ENCODE peak calls at places on chromosomes 2 and 18, in eight cellular contexts. One of them, this sample, is unnamed.

GRCh38 chr2:242056785-242057184 is 187.3 kb downstream of the RTP5 start:
- DNase-seq in SK-N-SH: no peak
- DNase-seq in GM23338: no peak
- DNase-seq in neural progenitor cell: no peak
- DNase-seq in GM23248: no peak
- DNase-seq in PC-3: no peak
- DNase-seq in HCT116: no peak
- DNase-seq in hepatocyte: no peak
- DNase-seq in this sample: no peak

GRCh38 chr2:230946429-230947234 is 21.6 kb upstream of the GPR55 start:
- DNase-seq in GM23338: no peak
- DNase-seq in PC-3: no peak
- DNase-seq in HCT116: no peak
- DNase-seq in neural progenitor cell: no peak
- DNase-seq in GM23248: no peak
- DNase-seq in SK-N-SH: no peak
- DNase-seq in hepatocyte: no peak
- DNase-seq in this sample: no peak

GRCh38 chr2:163077241-163077640 is 238.7 kb upstream of the KCNH7 start:
- DNase-seq in GM23248: no peak
- DNase-seq in PC-3: no peak
- DNase-seq in HCT116: no peak
- DNase-seq in GM23338: peak; percentile 57
- DNase-seq in SK-N-SH: no peak
- DNase-seq in hepatocyte: no peak
- DNase-seq in neural progenitor cell: peak; percentile 43
- DNase-seq in this sample: no peak

GRCh38 chr2:16629044-16629443 is 36.6 kb downstream of the CYRIA start:
- DNase-seq in SK-N-SH: no peak
- DNase-seq in HCT116: no peak
- DNase-seq in neural progenitor cell: no peak
- DNase-seq in GM23338: no peak
- DNase-seq in hepatocyte: no peak
- DNase-seq in PC-3: no peak
- DNase-seq in GM23248: no peak
- DNase-seq in this sample: no peak

GRCh38 chr2:36352024-36352398 is 3.6 kb upstream of the CRIM1 start:
- DNase-seq in neural progenitor cell: peak; percentile 65
- DNase-seq in GM23248: peak; percentile 75
- DNase-seq in PC-3: peak; percentile 77
- DNase-seq in HCT116: peak; percentile 65
- DNase-seq in GM23338: peak; percentile 80
- DNase-seq in hepatocyte: peak; percentile 67
- DNase-seq in SK-N-SH: peak; percentile 67
- DNase-seq in this sample: peak; percentile 54

GRCh38 chr2:1556776-1557466 is 143.7 kb downstream of the TPO start:
- DNase-seq in HCT116: no peak
- DNase-seq in GM23338: no peak
- DNase-seq in PC-3: peak; percentile 59
- DNase-seq in GM23248: peak; percentile 85
- DNase-seq in neural progenitor cell: no peak
- DNase-seq in hepatocyte: peak; percentile 82
- DNase-seq in SK-N-SH: no peak
- DNase-seq in this sample: no peak

GRCh38 chr2:157785200-157785599 is 90.9 kb downstream of the ACVR1 start:
- DNase-seq in neural progenitor cell: peak; percentile 38
- DNase-seq in SK-N-SH: no peak
- DNase-seq in GM23338: no peak
- DNase-seq in HCT116: no peak
- DNase-seq in GM23248: peak; percentile 20
- DNase-seq in hepatocyte: no peak
- DNase-seq in PC-3: peak; percentile 31
- DNase-seq in this sample: no peak

GRCh38 chr18:77076111-77076510 is 56.5 kb downstream of the MBP start:
- DNase-seq in hepatocyte: no peak
- DNase-seq in SK-N-SH: no peak
- DNase-seq in GM23248: no peak
- DNase-seq in HCT116: no peak
- DNase-seq in GM23338: no peak
- DNase-seq in neural progenitor cell: no peak
- DNase-seq in PC-3: no peak
- DNase-seq in this sample: no peak

GRCh38 chr2:127439343-127439742 is 21.1 kb downstream of the PROC start:
- DNase-seq in hepatocyte: no peak
- DNase-seq in HCT116: no peak
- DNase-seq in GM23338: no peak
- DNase-seq in neural progenitor cell: no peak
- DNase-seq in SK-N-SH: no peak
- DNase-seq in PC-3: no peak
- DNase-seq in GM23248: no peak
- DNase-seq in this sample: no peak

GRCh38 chr2:147026664-147027278 is 818.1 kb upstream of the ACVR2A start:
- DNase-seq in SK-N-SH: no peak
- DNase-seq in PC-3: peak; percentile 78
- DNase-seq in GM23338: no peak
- DNase-seq in hepatocyte: no peak
- DNase-seq in GM23248: peak; percentile 91
- DNase-seq in HCT116: no peak
- DNase-seq in neural progenitor cell: no peak
- DNase-seq in this sample: no peak

GRCh38 chr18:54023471-54023870 is 201.0 kb downstream of the MBD2 start:
- DNase-seq in neural progenitor cell: no peak
- DNase-seq in GM23338: no peak
- DNase-seq in hepatocyte: no peak
- DNase-seq in GM23248: peak; percentile 43
- DNase-seq in PC-3: peak; percentile 90
- DNase-seq in HCT116: no peak
- DNase-seq in SK-N-SH: no peak
- DNase-seq in this sample: no peak

GRCh38 chr2:30664761-30665358 is 142.4 kb downstream of the CAPN13 start:
- DNase-seq in hepatocyte: peak; percentile 59
- DNase-seq in GM23248: peak; percentile 97
- DNase-seq in SK-N-SH: no peak
- DNase-seq in GM23338: no peak
- DNase-seq in HCT116: peak; percentile 76
- DNase-seq in PC-3: peak; percentile 94
- DNase-seq in neural progenitor cell: no peak
- DNase-seq in this sample: no peak

GRCh38 chr2:54331095-54331835 is 75.2 kb upstream of the TSPYL6 start:
- DNase-seq in SK-N-SH: peak; percentile 11
- DNase-seq in HCT116: no peak
- DNase-seq in PC-3: no peak
- DNase-seq in hepatocyte: no peak
- DNase-seq in GM23338: peak; percentile 43
- DNase-seq in neural progenitor cell: no peak
- DNase-seq in GM23248: no peak
- DNase-seq in this sample: peak; percentile 40

GRCh38 chr2:63000801-63001200 is 49.8 kb upstream of the OTX1 start:
- DNase-seq in GM23338: no peak
- DNase-seq in PC-3: no peak
- DNase-seq in SK-N-SH: no peak
- DNase-seq in neural progenitor cell: no peak
- DNase-seq in HCT116: no peak
- DNase-seq in GM23248: peak; percentile 46
- DNase-seq in hepatocyte: peak; percentile 5
- DNase-seq in this sample: no peak

DNA sequence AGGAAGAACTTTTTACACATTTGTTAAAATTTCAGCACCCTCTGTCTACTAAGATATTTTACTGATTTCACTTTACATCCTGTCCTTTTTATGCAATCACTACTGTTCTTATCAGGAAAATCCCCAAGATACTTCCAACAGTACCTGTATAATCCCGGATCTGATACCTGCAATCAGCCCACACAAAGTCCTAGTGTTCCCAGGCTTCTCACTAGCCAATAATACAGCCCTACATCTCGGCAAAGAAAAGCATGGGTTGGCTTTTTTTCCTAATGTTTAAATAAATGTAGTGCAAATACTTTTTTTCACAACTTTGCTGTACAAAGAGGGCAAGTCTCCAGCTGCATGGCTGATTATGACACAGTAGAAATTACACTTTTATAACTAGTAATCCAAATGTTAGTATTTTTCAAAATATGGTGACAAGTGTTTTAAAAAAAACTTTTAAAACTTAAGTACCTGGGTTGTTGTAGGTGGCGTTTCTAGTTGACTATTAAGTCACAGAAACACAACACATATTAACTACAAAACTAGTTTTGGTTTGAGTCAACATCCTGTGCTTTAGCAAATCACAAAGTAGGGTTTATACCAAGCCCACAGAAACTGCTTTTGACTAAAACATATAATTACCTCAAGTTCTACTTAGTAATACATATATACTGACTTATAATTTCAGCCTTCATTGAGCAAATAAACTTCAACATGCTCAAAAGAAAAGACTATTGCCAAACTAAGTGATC is 19.5 kb downstream of the CNOT11 start:
- DNase-seq in GM23248: no peak
- DNase-seq in neural progenitor cell: no peak
- DNase-seq in SK-N-SH: no peak
- DNase-seq in PC-3: no peak
- DNase-seq in GM23338: no peak
- DNase-seq in hepatocyte: no peak
- DNase-seq in HCT116: no peak
- DNase-seq in this sample: no peak
- TF ChIP-seq EZH2phosphoT487 in GM23248: no peak
- TF ChIP-seq EZH2phosphoT487 in neural progenitor cell: no peak
- TF ChIP-seq EZH2phosphoT487 in SK-N-SH: no peak
- TF ChIP-seq EZH2phosphoT487 in PC-3: no peak
- TF ChIP-seq EZH2phosphoT487 in GM23338: no peak
- TF ChIP-seq EZH2phosphoT487 in hepatocyte: no peak
- TF ChIP-seq EZH2phosphoT487 in HCT116: no peak
- TF ChIP-seq EZH2phosphoT487 in this sample: no peak

DNA sequence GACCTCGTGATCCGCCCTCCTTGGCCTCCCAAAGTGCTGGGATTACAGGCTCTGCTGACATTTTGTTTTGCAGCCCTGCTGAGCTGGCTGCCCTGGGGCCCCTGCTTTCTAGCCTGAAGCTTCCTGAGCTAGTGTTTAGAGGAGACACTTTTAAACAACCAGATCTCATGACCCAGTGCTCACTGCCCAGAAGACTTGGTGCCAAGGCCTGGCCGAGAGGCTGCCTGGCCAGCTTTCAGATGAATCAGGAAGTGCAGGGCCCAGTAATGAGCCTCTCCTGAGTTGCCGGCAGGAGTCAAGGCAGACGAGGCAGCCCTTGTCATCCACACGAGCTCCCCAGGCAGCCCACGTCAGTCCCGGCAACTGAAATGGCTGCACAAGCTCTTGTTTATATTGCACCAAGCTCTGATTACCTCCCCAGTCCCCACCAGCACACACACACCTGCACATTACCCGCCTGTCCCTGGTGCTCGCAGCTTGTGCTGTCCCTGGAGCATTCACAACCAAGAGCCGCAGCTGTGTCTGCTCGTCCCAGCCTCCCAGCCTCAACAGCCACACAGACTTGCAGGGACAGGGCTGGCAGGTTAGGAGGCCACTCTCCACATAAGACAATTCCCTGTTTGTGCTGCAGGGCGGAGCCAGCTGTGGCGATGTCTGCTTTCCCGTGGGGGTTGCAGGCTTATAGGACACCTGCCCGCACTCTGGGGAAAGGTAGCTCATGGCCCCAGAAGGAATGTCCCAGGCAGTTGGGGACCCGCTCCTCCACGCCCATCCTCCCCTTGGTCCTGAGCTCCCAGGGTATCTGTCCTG is 331.2 kb upstream of the MYT1L start:
- DNase-seq in HCT116: no peak
- DNase-seq in GM23248: peak; percentile 7
- DNase-seq in neural progenitor cell: no peak
- DNase-seq in PC-3: no peak
- DNase-seq in hepatocyte: no peak
- DNase-seq in SK-N-SH: no peak
- DNase-seq in GM23338: no peak
- DNase-seq in this sample: no peak
- TF ChIP-seq EZH2phosphoT487 in HCT116: no peak
- TF ChIP-seq EZH2phosphoT487 in GM23248: no peak
- TF ChIP-seq EZH2phosphoT487 in neural progenitor cell: no peak
- TF ChIP-seq EZH2phosphoT487 in PC-3: no peak
- TF ChIP-seq EZH2phosphoT487 in hepatocyte: no peak
- TF ChIP-seq EZH2phosphoT487 in SK-N-SH: no peak
- TF ChIP-seq EZH2phosphoT487 in GM23338: no peak
- TF ChIP-seq EZH2phosphoT487 in this sample: no peak

GRCh38 chr2:192087398-192087958 is 107.3 kb downstream of the TMEFF2 start:
- DNase-seq in neural progenitor cell: no peak
- DNase-seq in PC-3: peak; percentile 26
- DNase-seq in SK-N-SH: no peak
- DNase-seq in hepatocyte: no peak
- DNase-seq in HCT116: no peak
- DNase-seq in GM23248: no peak
- DNase-seq in GM23338: no peak
- DNase-seq in this sample: no peak
- TF ChIP-seq EZH2phosphoT487 in neural progenitor cell: no peak
- TF ChIP-seq EZH2phosphoT487 in PC-3: no peak
- TF ChIP-seq EZH2phosphoT487 in SK-N-SH: no peak
- TF ChIP-seq EZH2phosphoT487 in hepatocyte: no peak
- TF ChIP-seq EZH2phosphoT487 in HCT116: no peak
- TF ChIP-seq EZH2phosphoT487 in GM23248: no peak
- TF ChIP-seq EZH2phosphoT487 in GM23338: no peak
- TF ChIP-seq EZH2phosphoT487 in this sample: no peak

GRCh38 chr2:174744111-174744510 is 20.2 kb downstream of the CHRNA1 start:
- DNase-seq in GM23248: no peak
- DNase-seq in HCT116: no peak
- DNase-seq in SK-N-SH: no peak
- DNase-seq in hepatocyte: no peak
- DNase-seq in GM23338: no peak
- DNase-seq in PC-3: no peak
- DNase-seq in neural progenitor cell: no peak
- DNase-seq in this sample: no peak
- TF ChIP-seq EZH2phosphoT487 in GM23248: no peak
- TF ChIP-seq EZH2phosphoT487 in HCT116: no peak
- TF ChIP-seq EZH2phosphoT487 in SK-N-SH: no peak
- TF ChIP-seq EZH2phosphoT487 in hepatocyte: no peak
- TF ChIP-seq EZH2phosphoT487 in GM23338: no peak
- TF ChIP-seq EZH2phosphoT487 in PC-3: no peak
- TF ChIP-seq EZH2phosphoT487 in neural progenitor cell: no peak
- TF ChIP-seq EZH2phosphoT487 in this sample: no peak

GRCh38 chr2:150282821-150283309 is 204.6 kb downstream of the RND3 start:
- DNase-seq in SK-N-SH: no peak
- DNase-seq in GM23248: peak; percentile 30
- DNase-seq in GM23338: no peak
- DNase-seq in neural progenitor cell: no peak
- DNase-seq in hepatocyte: no peak
- DNase-seq in PC-3: no peak
- DNase-seq in HCT116: no peak
- DNase-seq in this sample: no peak
- TF ChIP-seq EZH2phosphoT487 in SK-N-SH: no peak
- TF ChIP-seq EZH2phosphoT487 in GM23248: no peak
- TF ChIP-seq EZH2phosphoT487 in GM23338: no peak
- TF ChIP-seq EZH2phosphoT487 in neural progenitor cell: no peak
- TF ChIP-seq EZH2phosphoT487 in hepatocyte: no peak
- TF ChIP-seq EZH2phosphoT487 in PC-3: no peak
- TF ChIP-seq EZH2phosphoT487 in HCT116: no peak
- TF ChIP-seq EZH2phosphoT487 in this sample: no peak